ENCODE peak calls at places on chromosomes 6 and 20, in four cellular contexts. K is IMR-90; B is HEK293T; G is activated CD8-positive, alpha-beta memory T cell treated with anti-CD3 and anti-CD28 coated beads, Interleukin-2, amount 50 U/mL, for 4 hours. W is an unnamed sample.

GRCh38 chr6:112956696-112957525 is 609.8 kb downstream of the RFPL4B start:
- DNase-seq in K (peak), B (peak), G (no peak), W (no peak)

GRCh38 chr6:150925655-150925928 is 60.1 kb downstream of the MTHFD1L start:
- DNase-seq in G (no peak), B (no peak), K (no peak), W (no peak)

GRCh38 chr6:143115698-143116097 is 55.0 kb downstream of the AIG1 start:
- DNase-seq in K (no peak), G (no peak), B (no peak), W (no peak)

GRCh38 chr20:51365670-51366069 is 176.8 kb downstream of the NFATC2 start:
- DNase-seq in B (no peak), G (no peak), K (peak), W (no peak)

GRCh38 chr6:136579800-136580199 is 29.6 kb upstream of the MAP7 start:
- DNase-seq in B (no peak), G (no peak), K (peak), W (no peak)

GRCh38 chr6:141829566-141829965 is 303.2 kb upstream of the GJE1 start:
- DNase-seq in K (no peak), G (no peak), B (no peak), W (no peak)

GRCh38 chr6:33851959-33852358 is 48.2 kb upstream of the MLN start:
- DNase-seq in K (no peak), B (peak), G (no peak), W (no peak)

GRCh38 chr20:51272392-51272791 is 249.5 kb upstream of the KCNG1 start:
- DNase-seq in G (no peak), B (no peak), K (peak), W (no peak)

GRCh38 chr6:106939848-106940247 is 34.7 kb downstream of the CD24 start:
- DNase-seq in G (no peak), B (no peak), K (no peak), W (no peak)

GRCh38 chr6:34964564-34964963 is 75.5 kb downstream of the ANKS1A start:
- DNase-seq in K (no peak), G (no peak), B (no peak), W (no peak)

GRCh38 chr6:43070028-43070632 is 6.0 kb upstream of the PTK7 start:
- DNase-seq in G (no peak), B (peak), K (peak), W (no peak)

GRCh38 chr6:125154184-125155135 is 887 bp downstream of the TPD52L1 start:
- DNase-seq in K (no peak), G (no peak), B (peak), W (peak)

GRCh38 chr6:126188271-126188909 is 151.5 kb upstream of the CENPW start:
- DNase-seq in K (peak), B (no peak), G (no peak), W (no peak)

GRCh38 chr20:54070187-54070987 is at the start of gene BCAS1:
- DNase-seq in G (no peak), K (no peak), B (no peak), W (no peak)

GRCh38 chr20:46519678-46520077 is 6.3 kb upstream of the ZNF334 start:
- DNase-seq in K (no peak), B (no peak), G (no peak), W (no peak)

GRCh38 chr6:122620902-122621301 is 10.7 kb downstream of the PKIB start:
- DNase-seq in B (no peak), G (no peak), K (peak), W (no peak)

GRCh38 chr6:75381878-75382633 is 97.5 kb upstream of the TMEM30A start:
- DNase-seq in G (no peak), B (no peak), K (no peak), W (no peak)

GRCh38 chr6:70700922-70701876 is 33.5 kb downstream of the SMAP1 start:
- DNase-seq in G (no peak), B (no peak), K (no peak), W (no peak)

GRCh38 chr6:91659881-91660280 is 1073.0 kb upstream of the MAP3K7 start:
- DNase-seq in G (no peak), K (no peak), B (no peak), W (no peak)

GRCh38 chr6:106347219-106347618 is 13.3 kb upstream of the CRYBG1 start:
- DNase-seq in G (no peak), K (no peak), B (no peak), W (no peak)

GRCh38 chr6:136927313-136927712 is 5.2 kb downstream of the SLC35D3 start:
- DNase-seq in B (peak), G (no peak), K (peak), W (no peak)

GRCh38 chr6:158867381-158868121 is 48.4 kb upstream of the EZR start:
- DNase-seq in K (no peak), B (no peak), G (no peak), W (no peak)